ENCODE peak calls at places on chromosomes 7 and 10, in seven cellular contexts. P is colonic mucosa; Q is ovary; W is cardiac muscle cell; I is sigmoid colon; D is CD4-positive, alpha-beta T cell; R is AG04450. A is an unnamed sample.
A peak's percentile ranks its signal among the peaks of the same experiment; 100 is the strongest.

GRCh38 chr7:105760549-105761447 is 115.6 kb downstream of the ATXN7L1 start:
- DNase-seq in P (no peak), Q (no peak), W (peak; percentile 35), I (no peak), D (peak; percentile 3), R (no peak), A (no peak)

GRCh38 chr7:36925207-36925606 is 200.9 kb upstream of the AOAH start:
- DNase-seq in P (no peak), Q (no peak), W (no peak), I (no peak), D (no peak), R (no peak), A (no peak)

GRCh38 chr10:480928-481551 is 208.4 kb downstream of the DIP2C start:
- DNase-seq in P (peak; percentile 37), Q (no peak), W (peak; percentile 46), I (no peak), D (no peak), R (no peak), A (no peak)

GRCh38 chr7:151039850-151040548 is 8.3 kb upstream of the ASIC3 start:
- DNase-seq in P (no peak), Q (no peak), W (no peak), I (no peak), D (no peak), R (no peak), A (no peak)

GRCh38 chr7:71637578-71637977 is 505.6 kb downstream of the GALNT17 start:
- DNase-seq in P (no peak), Q (no peak), W (peak; percentile 26), I (no peak), D (no peak), R (no peak), A (no peak)

GRCh38 chr10:62095341-62096071 is 173.1 kb downstream of the RTKN2 start:
- DNase-seq in P (peak; percentile 15), Q (no peak), W (peak; percentile 80), I (no peak), D (no peak), R (no peak), A (no peak)

GRCh38 chr10:60803433-60803832 is 25.2 kb downstream of the CDK1 start:
- DNase-seq in P (no peak), Q (no peak), W (no peak), I (no peak), D (no peak), R (no peak), A (no peak)

GRCh38 chr10:90605506-90605905 is 252.3 kb downstream of the HTR7 start:
- DNase-seq in P (no peak), Q (no peak), W (no peak), I (no peak), D (no peak), R (no peak), A (no peak)

GRCh38 chr10:50604823-50605222 is 18.9 kb downstream of the SGMS1 start:
- DNase-seq in P (no peak), Q (no peak), W (no peak), I (no peak), D (no peak), R (no peak), A (no peak)

GRCh38 chr7:28169166-28169713 is 11.4 kb downstream of the JAZF1 start:
- DNase-seq in P (no peak), Q (no peak), W (no peak), I (no peak), D (no peak), R (peak; percentile 32), A (no peak)

GRCh38 chr7:80781561-80781979 is 137.3 kb downstream of the SEMA3C start:
- DNase-seq in P (no peak), Q (peak; percentile 57), W (peak; percentile 94), I (peak; percentile 87), D (no peak), R (peak; percentile 26), A (peak; percentile 53)

GRCh38 chr7:54988516-54988915 is 30.3 kb upstream of the EGFR start:
- DNase-seq in P (no peak), Q (no peak), W (no peak), I (no peak), D (no peak), R (no peak), A (no peak)

GRCh38 chr7:54989826-54990225 is 29.0 kb upstream of the EGFR start:
- DNase-seq in P (no peak), Q (no peak), W (no peak), I (no peak), D (no peak), R (no peak), A (no peak)

GRCh38 chr7:54987772-54988171 is 31.0 kb upstream of the EGFR start:
- DNase-seq in P (no peak), Q (no peak), W (no peak), I (no peak), D (no peak), R (no peak), A (no peak)

GRCh38 chr7:54992876-54993490 is 25.8 kb upstream of the EGFR start:
- DNase-seq in P (no peak), Q (no peak), W (peak; percentile 24), I (no peak), D (no peak), R (no peak), A (no peak)

DNA sequence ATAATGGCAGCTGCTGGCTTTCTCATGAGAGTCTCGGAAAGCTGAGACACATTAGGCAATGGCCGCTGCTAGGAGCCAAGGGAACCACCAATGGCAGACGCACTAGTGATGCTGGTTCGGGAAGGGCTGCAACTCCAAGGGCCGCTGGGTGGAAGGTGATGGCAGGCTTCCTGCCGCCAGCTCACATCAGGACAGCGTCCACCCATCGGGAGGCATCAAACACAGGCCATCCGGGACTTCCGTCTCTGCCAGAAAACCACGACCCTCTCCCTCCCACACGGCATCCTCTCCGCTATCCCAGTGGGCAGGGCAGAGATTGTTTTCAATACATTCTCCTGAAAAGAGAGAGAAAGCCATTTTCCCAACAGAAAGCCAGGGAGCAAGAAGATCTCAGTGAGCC is 27.5 kb upstream of the EGFR start:
- DNase-seq in P (no peak), Q (no peak), W (no peak), I (no peak), D (no peak), R (no peak), A (no peak)
- TF ChIP-seq CTCF in P (no peak), Q (no peak), W (no peak), I (no peak), D (no peak), R (no peak), A (no peak)

DNA sequence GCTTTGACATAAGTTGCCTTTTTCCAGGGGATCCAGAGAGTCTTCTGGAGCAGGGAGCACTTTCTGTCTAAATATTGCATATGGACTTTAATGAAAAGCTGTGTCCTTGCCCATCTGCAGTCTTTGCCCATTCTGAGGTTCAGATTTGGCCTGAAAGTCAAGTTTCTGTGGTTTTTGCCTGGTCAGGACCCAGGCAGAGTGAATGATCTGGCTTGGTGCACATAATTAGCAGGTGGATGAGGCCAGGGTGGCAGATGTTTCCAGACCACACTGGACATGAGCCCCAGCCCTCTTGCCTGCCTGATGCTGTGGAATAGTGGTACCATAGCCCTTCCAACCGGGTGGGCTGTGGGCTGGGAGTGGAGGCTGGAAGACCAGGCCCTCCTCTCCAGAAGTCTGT is 11.0 kb downstream of the HECW1 start:
- DNase-seq in P (no peak), Q (no peak), W (no peak), I (no peak), D (no peak), R (no peak), A (no peak)
- H3K27me3 ChIP-seq in P (no peaks in the 10 kb centered on the region), Q (no peaks in the 10 kb centered on the region), W (peaks cover 19% of the 10 kb centered on the region), I (no peaks in the 10 kb centered on the region), D (peaks cover 11% of the 10 kb centered on the region), R (peaks cover 2% of the 10 kb centered on the region), A (peaks cover 2% of the 10 kb centered on the region)

DNA sequence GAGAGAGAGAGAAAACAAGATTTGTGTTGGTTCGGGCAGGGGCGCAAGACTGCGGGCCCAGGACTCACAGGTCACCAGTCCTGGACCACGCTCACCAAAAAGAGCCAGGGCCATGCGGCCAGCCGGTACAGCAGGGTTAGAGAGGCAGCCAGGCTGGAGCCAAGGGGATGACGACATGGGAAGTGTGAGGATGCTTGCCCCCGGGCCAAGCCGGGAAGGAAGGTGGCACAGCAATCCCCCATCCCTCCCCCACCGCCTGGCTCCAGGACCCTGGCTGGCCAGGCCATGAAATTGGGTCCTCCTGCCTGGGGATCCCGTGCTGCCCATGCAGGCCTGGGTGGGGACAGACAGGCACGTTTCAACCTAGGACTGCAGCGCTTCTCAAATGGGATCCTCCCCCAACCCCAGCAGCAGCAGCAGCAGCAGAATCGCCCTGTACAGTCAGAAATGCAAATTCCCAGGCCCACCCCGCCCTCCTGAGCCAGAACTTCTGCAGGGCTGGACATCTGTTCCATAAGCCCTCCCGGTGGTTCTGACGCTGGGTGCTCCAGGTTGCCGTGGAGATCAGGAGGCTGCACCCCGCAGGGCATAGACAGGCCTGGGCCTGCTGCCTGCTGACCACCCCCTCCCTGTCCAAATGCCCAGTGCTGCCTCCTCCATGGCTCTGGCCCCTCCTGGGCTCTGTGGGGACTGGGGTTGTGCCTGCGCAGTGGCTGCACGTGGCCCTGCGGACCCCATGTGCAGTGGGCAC is 35.0 kb downstream of the YKT6 start:
- DNase-seq in P (no peak), Q (no peak), W (no peak), I (no peak), D (no peak), R (no peak), A (no peak)
- TF ChIP-seq CTCF in P (no peak), Q (no peak), W (no peak), I (no peak), D (no peak), R (no peak), A (no peak)

GRCh38 chr10:118592675-118593330 is 2.6 kb downstream of the PRLHR start:
- DNase-seq in P (no peak), Q (no peak), W (no peak), I (no peak), D (no peak), R (no peak), A (no peak)

GRCh38 chr10:118595064-118595420 is 406 bp downstream of the PRLHR start:
- DNase-seq in P (no peak), Q (no peak), W (no peak), I (no peak), D (no peak), R (no peak), A (no peak)

GRCh38 chr10:118594392-118595063 is 920 bp downstream of the PRLHR start:
- DNase-seq in P (peak; percentile 22), Q (peak; percentile 81), W (peak; percentile 69), I (no peak), D (peak; percentile 25), R (no peak), A (no peak)

GRCh38 chr10:118596426-118597124 is 1.1 kb upstream of the PRLHR start:
- DNase-seq in P (no peak), Q (no peak), W (no peak), I (no peak), D (no peak), R (no peak), A (no peak)

DNA sequence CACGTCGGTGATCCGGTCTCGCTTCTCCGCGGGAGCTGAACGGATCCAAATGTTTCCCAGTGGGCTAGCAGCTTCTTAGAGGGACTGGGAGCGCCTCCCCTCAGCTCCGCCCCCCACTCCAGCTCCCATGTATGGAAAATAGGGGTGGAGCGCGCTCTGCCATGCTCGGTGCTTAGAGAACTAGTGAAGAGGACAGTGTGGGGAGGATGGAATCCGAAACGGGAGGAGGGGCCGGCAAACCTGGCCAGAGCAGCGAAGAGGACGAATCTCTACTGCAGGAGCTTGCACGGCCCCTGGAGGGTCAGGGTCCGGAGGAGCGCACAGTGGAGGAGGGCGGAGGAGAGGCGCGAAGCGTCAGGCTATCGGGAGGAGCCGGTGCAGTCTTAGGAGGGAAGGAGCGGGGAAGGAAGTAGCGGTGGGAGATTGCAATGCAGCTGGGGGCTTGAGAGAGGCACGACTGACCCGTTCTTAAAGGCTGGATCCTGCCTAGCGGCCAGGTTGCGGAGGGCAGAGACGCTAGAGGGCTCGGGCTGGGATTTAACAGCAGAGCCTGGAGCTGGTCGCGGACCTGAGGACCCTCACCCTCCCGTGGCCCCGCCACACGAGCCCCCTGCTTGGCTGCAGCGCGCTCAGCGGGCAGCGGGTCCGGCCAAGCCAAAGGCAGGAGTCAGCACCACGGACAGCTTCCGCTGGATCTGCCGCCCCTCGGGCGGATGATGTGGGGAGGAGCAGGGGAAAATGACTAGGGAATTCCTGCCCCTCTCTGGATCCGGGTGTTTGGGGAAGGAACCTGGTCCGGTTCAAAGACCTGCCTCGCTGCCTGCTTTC is at the start of gene PRLHR:
- DNase-seq in P (no peak), Q (peak; percentile 78), W (peak; percentile 57), I (no peak), D (no peak), R (no peak), A (no peak)
- H3K27me3 ChIP-seq in P (peaks cover 27% of the 10 kb centered on the region), Q (no peaks in the 10 kb centered on the region), W (peaks cover 77% of the 10 kb centered on the region), I (peaks cover 65% of the 10 kb centered on the region), D (peaks cover 53% of the 10 kb centered on the region), R (peaks cover 18% of the 10 kb centered on the region), A (peaks cover 10% of the 10 kb centered on the region)